ENCODE peak calls at places on chromosomes 11 and 22, in six cellular contexts. O, K, D, A, L and I are unnamed samples.

GRCh38 chr11:125401746-125402145 is 94.3 kb downstream of the FEZ1 start:
- DNase-seq in A (no peak), L (no peak), O (no peak), D (no peak), K (no peak), I (no peak)

GRCh38 chr22:32323513-32324164 is 34.0 kb upstream of the RFPL3 start:
- DNase-seq in D (no peak), K (no peak), O (no peak), A (no peak), L (no peak), I (no peak)

GRCh38 chr11:10118830-10119229 is 175.2 kb downstream of the SBF2 start:
- DNase-seq in O (no peak), K (no peak), L (no peak), D (no peak), A (no peak), I (no peak)

GRCh38 chr11:80109031-80109430 is 668.2 kb upstream of the TENM4 start:
- DNase-seq in A (no peak), K (no peak), D (peak), O (no peak), L (no peak), I (no peak)

GRCh38 chr11:100876826-100877545 is 189.9 kb downstream of the ARHGAP42 start:
- DNase-seq in L (no peak), D (peak), A (peak), O (peak), K (no peak), I (peak)

GRCh38 chr11:131537729-131538128 is 167.3 kb downstream of the NTM start:
- DNase-seq in K (no peak), L (no peak), D (no peak), O (no peak), A (no peak), I (no peak)

GRCh38 chr11:31521497-31522150 is 12.1 kb downstream of the ELP4 start:
- DNase-seq in K (no peak), A (no peak), O (no peak), D (no peak), L (no peak), I (no peak)

GRCh38 chr22:27512283-27512761 is 289.2 kb downstream of the MN1 start:
- DNase-seq in L (no peak), O (peak), A (peak), K (peak), D (peak), I (peak)

GRCh38 chr22:48756146-48757111 is 1071.2 kb downstream of the BRD1 start:
- DNase-seq in L (no peak), A (no peak), D (no peak), O (no peak), K (no peak), I (no peak)

GRCh38 chr11:117421471-117421870 is 93.8 kb downstream of the CEP164 start:
- DNase-seq in O (no peak), D (no peak), L (no peak), K (no peak), A (no peak), I (no peak)

GRCh38 chr11:117419915-117420485 is 92.3 kb downstream of the CEP164 start:
- DNase-seq in L (no peak), A (no peak), O (no peak), K (no peak), D (no peak), I (no peak)

GRCh38 chr11:117420598-117420997 is 92.9 kb downstream of the CEP164 start:
- DNase-seq in O (no peak), K (no peak), L (no peak), A (no peak), D (no peak), I (no peak)

GRCh38 chr11:117419136-117419914 is 91.7 kb downstream of the CEP164 start:
- DNase-seq in D (peak), L (no peak), O (no peak), A (no peak), K (no peak), I (no peak)

GRCh38 chr11:117421041-117421440 is 93.4 kb downstream of the CEP164 start:
- DNase-seq in D (no peak), K (no peak), O (no peak), L (no peak), A (no peak), I (no peak)
- H3K4me3 ChIP-seq in D (no peak), K (no peak), O (no peak), L (no peak), A (no peak), I (no peak)

GRCh38 chr11:63993100-63993499 is 6.9 kb downstream of the OTUB1 start:
- DNase-seq in K (no peak), A (no peak), L (no peak), O (no peak), D (no peak), I (no peak)

GRCh38 chr11:63986932-63987513 is 785 bp downstream of the OTUB1 start:
- DNase-seq in L (no peak), K (no peak), D (no peak), O (no peak), A (no peak), I (no peak)

GRCh38 chr11:63993983-63994382 is 7.7 kb downstream of the OTUB1 start:
- DNase-seq in A (no peak), K (no peak), O (no peak), D (no peak), L (no peak), I (no peak)

GRCh38 chr11:63996512-63996911 is 10.3 kb downstream of the OTUB1 start:
- DNase-seq in A (no peak), K (no peak), O (no peak), L (no peak), D (no peak), I (no peak)

GRCh38 chr11:63991558-63991957 is 5.3 kb downstream of the OTUB1 start:
- DNase-seq in O (no peak), D (no peak), K (no peak), A (no peak), L (no peak), I (no peak)
- TF ChIP-seq CTCF in O (no peak), D (no peak), K (no peak), A (no peak), L (no peak), I (no peak)

DNA sequence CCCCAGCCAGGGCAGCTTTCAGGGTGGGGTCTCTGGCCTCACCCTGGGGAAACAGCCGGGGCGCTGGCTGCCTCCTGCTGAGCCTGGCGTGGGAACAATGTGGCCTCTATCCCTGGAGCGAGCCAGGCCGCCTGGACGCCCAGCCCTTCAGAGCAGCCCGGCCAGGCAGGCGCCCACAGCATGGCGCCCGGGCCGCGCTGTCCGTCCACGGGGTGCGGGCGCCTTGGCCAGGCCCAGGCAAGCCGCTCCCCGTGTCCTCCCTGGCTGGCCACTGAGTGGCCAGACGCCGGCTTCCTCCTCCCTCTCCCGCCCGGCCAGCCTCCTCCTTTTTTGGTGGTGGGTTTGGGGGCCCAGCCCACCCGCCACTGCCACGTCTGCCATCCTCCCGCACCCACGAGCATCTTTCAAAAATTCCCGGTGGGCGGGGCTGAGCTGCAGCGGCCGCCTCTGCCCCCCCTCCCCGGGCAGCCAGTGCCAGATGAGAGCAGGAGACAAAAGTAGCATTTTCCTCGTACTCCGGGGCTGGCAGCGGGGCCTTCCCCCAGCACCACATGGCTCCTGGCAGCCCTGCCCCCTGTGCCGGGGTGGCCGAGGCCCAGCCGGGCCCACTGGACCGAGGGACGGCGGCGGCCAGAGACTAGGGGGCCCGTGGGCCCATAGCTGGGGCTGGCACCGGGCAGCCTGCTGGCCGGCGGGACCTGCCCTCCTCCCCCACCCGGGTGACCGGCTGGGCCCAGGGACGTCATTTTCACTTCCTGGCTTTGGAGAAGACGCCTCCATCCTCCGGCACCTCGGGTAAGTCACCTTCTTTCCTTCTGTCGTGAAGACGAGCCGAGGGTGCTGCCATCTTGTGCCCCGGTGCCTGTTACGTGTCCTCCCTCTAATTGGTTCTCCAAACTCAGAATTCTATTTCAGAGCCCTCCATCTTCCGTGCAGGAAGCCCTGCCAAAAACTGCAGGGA is 70.2 kb upstream of the PPARA start:
- DNase-seq in D (peak), O (no peak), A (no peak), K (peak), L (no peak), I (no peak)
- H3K4me3 ChIP-seq in D (peak), O (peak), A (peak), K (no peak), L (no peak), I (peak)

DNA sequence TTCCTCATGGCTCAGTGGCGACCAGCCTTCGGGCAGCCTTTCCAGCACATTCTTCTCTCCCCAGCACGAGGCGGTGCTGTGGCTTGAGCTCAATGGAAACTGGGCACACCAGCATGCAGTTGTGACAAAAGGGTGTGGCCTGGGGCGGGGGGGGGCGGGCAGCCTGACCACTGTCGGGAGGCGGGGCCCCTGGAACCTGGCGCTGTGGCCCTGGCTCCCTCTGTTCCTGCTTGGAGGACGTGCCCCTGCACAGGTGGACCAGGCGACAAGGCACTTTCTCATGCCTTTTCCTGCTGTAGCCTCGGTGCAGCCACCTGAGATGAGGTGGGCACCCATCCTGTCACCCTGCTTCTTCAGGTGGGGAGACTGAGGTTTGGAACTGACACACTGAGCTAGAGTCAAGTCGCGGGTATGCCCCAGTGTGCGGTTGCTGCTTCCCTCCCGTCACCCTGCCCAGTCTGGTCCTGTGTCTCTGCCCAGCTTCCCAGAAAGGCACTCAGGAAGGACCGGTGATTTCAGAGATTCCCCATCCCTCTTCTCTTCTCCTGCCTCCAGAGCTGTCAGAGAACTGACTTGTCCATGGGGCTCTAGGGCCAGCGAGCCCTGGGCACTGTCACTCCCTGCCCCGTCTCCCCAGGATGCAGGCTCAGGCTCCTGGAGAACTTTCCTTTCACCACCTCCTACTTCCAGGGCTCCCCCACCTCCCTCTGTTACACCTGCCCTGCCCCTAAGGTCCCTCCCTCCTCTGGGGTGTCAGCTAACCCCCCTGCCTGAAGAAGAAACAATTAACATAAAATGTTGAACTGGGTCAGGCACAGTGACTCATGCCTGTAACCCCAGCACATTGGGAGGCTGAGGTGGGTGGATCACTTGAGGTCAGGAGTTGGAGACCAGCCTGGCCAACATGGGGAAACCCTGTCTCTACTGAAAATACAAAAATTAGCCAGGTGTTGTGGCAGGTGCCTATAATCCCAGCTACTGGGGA is 9.9 kb downstream of the B3GAT1 start:
- DNase-seq in A (no peak), O (no peak), K (no peak), L (no peak), D (no peak), I (no peak)
- TF ChIP-seq CTCF in A (no peak), O (no peak), K (no peak), L (no peak), D (no peak), I (no peak)

GRCh38 chr11:75351541-75352416 is at the start of gene ARRB1:
- DNase-seq in D (peak), K (peak), O (no peak), L (peak), A (no peak), I (no peak)
- H3K4me3 ChIP-seq in D (peak), K (peak), O (peak), L (peak), A (peak), I (peak)

DNA sequence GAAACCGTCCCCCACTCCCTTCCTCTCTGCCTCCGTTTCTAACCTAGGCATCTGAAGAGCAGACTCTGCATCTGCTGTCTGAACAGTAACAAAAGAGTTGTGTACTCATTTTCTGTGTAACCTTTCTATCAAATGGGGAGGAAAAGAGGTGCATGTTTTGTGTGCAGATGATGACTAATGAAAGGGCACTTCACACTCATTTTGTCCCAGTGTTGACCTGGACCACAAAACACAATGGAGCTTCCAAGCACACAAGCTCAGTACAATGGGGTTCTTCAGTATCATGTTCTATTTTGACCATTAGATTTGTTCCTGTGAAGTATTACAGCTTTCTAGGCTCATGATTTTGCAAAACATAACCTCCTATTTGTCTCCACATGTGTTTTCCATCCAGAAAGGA is 13.0 kb downstream of the JHY start:
- DNase-seq in D (no peak), A (no peak), K (no peak), L (no peak), O (no peak), I (no peak)
- TF ChIP-seq CTCF in D (no peak), A (no peak), K (no peak), L (no peak), O (no peak), I (no peak)

DNA sequence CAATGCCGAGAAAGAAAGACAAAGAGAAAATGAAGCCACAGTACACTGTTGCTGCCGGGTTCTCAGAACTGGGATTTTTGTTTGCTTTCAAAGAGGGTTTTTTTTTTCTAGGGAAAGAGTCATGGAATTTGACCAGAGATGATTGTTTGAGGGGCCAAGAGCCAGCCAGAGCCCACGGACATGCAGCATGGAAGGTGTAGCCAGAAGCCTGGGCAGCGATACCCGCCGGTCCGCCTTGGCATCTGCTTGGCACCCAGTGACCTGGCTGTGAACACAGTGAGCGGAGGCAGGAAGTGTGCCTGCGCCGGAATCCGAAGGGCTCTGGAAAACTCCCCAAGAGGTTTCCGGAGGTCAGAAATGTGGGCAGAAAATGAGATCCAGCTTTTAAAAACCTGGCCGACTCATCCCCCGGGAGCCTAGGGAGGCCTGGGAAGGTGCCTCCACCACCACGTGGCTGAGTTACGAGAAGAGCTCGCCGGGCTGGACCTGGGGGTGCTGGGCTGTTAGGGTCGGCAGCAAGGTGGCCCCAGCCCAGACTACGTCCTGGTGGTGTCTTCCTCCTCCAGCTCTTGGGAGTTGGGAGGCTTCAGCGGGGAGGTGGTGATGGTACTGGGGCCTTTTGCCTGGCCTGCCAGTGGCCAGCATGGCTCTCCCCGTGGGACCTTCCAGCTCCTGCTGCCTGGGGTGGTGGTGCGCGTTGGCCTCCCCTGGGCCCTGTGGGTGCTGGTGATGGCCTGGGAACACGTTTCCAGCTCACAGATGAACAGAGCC is 61.6 kb upstream of the PPARA start:
- DNase-seq in O (no peak), A (no peak), K (peak), D (no peak), L (no peak), I (no peak)
- H3K4me3 ChIP-seq in O (peak), A (no peak), K (no peak), D (no peak), L (no peak), I (peak)